ENCODE peak calls at places on chromosomes 5 and 9, in ten cellular contexts. K is lower lobe of right lung; V is NCI-H1092; A is T-helper 2 cell; X is stimulated activated CD8-positive, alpha-beta memory T cell treated with anti-CD3 and anti-CD28 coated beads, Interleukin-4, amount 100 ng/mL, for 1 hour; J is activated CD8-positive, alpha-beta memory T cell treated with anti-CD3 and anti-CD28 coated beads, Interleukin-2, amount 50 U/mL, for 4 hours; G is cardiac septum; M is psoas muscle; Q is BE2C; W is skeletal muscle cell. O is an unnamed sample.

GRCh38 chr5:88688242-88688959 is 194.6 kb downstream of the MEF2C start:
- DNase-seq in W (no peak), G (no peak), K (no peak), A (no peak), V (no peak), M (no peak), Q (no peak), X (no peak), J (no peak), O (no peak)

GRCh38 chr9:125079931-125080330 is 63.4 kb downstream of the SCAI start:
- DNase-seq in A (no peak), Q (no peak), W (no peak), G (no peak), V (no peak), K (no peak), M (no peak), J (no peak), X (no peak), O (no peak)

GRCh38 chr5:64417390-64417789 is 88.4 kb upstream of the RGS7BP start:
- DNase-seq in A (no peak), V (no peak), X (no peak), W (no peak), G (no peak), K (no peak), Q (no peak), M (no peak), J (no peak), O (no peak)

GRCh38 chr5:57503433-57503832 is 20.8 kb upstream of the ACTBL2 start:
- DNase-seq in K (no peak), V (no peak), G (no peak), W (no peak), Q (no peak), X (no peak), A (no peak), J (no peak), M (no peak), O (no peak)

GRCh38 chr5:31090467-31090866 is 103.0 kb upstream of the CDH6 start:
- DNase-seq in V (no peak), Q (no peak), A (no peak), W (no peak), M (no peak), X (no peak), G (no peak), J (no peak), K (no peak), O (no peak)

GRCh38 chr9:127178646-127179632 is 56.5 kb upstream of the ANGPTL2 start:
- DNase-seq in X (no peak), V (no peak), Q (no peak), J (no peak), G (peak), M (peak), W (no peak), K (peak), A (no peak), O (peak)

GRCh38 chr5:7876867-7877266 is 7.9 kb downstream of the MTRR start:
- DNase-seq in W (no peak), X (no peak), M (no peak), A (no peak), V (no peak), G (no peak), J (no peak), K (no peak), Q (no peak), O (no peak)

GRCh38 chr5:149135536-149136201 is 5.6 kb upstream of the ABLIM3 start:
- DNase-seq in G (no peak), K (no peak), J (no peak), A (no peak), X (no peak), V (no peak), W (peak), Q (no peak), M (no peak), O (no peak)

GRCh38 chr5:10676224-10676623 is 84.8 kb downstream of the DAP start:
- DNase-seq in M (no peak), J (no peak), A (no peak), V (no peak), Q (peak), G (no peak), X (no peak), K (no peak), W (no peak), O (no peak)

GRCh38 chr5:143014017-143014651 is 244.0 kb downstream of the ARHGAP26 start:
- DNase-seq in X (no peak), W (no peak), Q (peak), M (peak), G (no peak), K (peak), A (no peak), J (peak), V (no peak), O (no peak)

GRCh38 chr9:117334101-117334500 is 80.8 kb downstream of the ASTN2 start:
- DNase-seq in Q (no peak), W (no peak), X (no peak), M (no peak), A (no peak), K (no peak), G (no peak), J (no peak), V (no peak), O (peak)

GRCh38 chr5:88140396-88140862 is 128.2 kb downstream of the TMEM161B start:
- DNase-seq in X (no peak), A (no peak), G (no peak), J (no peak), K (peak), M (no peak), V (no peak), W (no peak), Q (no peak), O (peak)

GRCh38 chr9:98108540-98109031 is 10.4 kb downstream of the TRIM14 start:
- DNase-seq in J (no peak), A (peak), V (no peak), G (no peak), K (no peak), M (no peak), Q (no peak), W (no peak), X (no peak), O (no peak)

GRCh38 chr9:133700861-133701320 is 37.3 kb downstream of the SARDH start:
- DNase-seq in A (no peak), V (no peak), X (no peak), K (peak), W (no peak), M (no peak), J (no peak), Q (no peak), G (peak), O (no peak)

GRCh38 chr5:123046222-123046621 is 9.7 kb upstream of the PPIC start:
- DNase-seq in A (no peak), K (no peak), J (no peak), M (no peak), Q (no peak), X (no peak), G (no peak), V (no peak), W (no peak), O (no peak)

GRCh38 chr9:124621371-124622328 is 114.5 kb upstream of the NR5A1 start:
- DNase-seq in K (no peak), A (no peak), X (no peak), V (no peak), M (no peak), G (no peak), W (no peak), Q (no peak), J (no peak), O (no peak)

GRCh38 chr9:87678650-87679355 is 47.1 kb upstream of the CTSL start:
- DNase-seq in X (no peak), M (no peak), J (no peak), A (no peak), K (no peak), G (no peak), Q (peak), V (peak), W (no peak), O (peak)

GRCh38 chr9:78369644-78370219 is 72.8 kb downstream of the PSAT1 start:
- DNase-seq in V (peak), K (peak), Q (peak), A (peak), J (peak), W (peak), G (peak), M (peak), X (no peak), O (peak)

GRCh38 chr5:178116406-178116885 is 3.1 kb downstream of the N4BP3 start:
- DNase-seq in M (no peak), Q (no peak), A (peak), J (peak), X (peak), K (no peak), V (no peak), W (no peak), G (no peak), O (no peak)

GRCh38 chr5:53170748-53171349 is 61.3 kb upstream of the MOCS2 start:
- DNase-seq in Q (peak), A (no peak), J (no peak), W (no peak), X (no peak), K (no peak), V (no peak), M (no peak), G (no peak), O (peak)

GRCh38 chr9:19471737-19472648 is 63.2 kb downstream of the ACER2 start:
- DNase-seq in Q (peak), W (no peak), M (peak), A (peak), K (peak), X (no peak), G (peak), J (peak), V (peak), O (peak)

GRCh38 chr5:10250804-10251276 is 760 bp downstream of the CCT5 start:
- DNase-seq in V (no peak), M (no peak), J (no peak), K (no peak), G (no peak), A (peak), Q (no peak), W (no peak), X (no peak), O (no peak)

GRCh38 chr5:107424461-107424860 is 246.3 kb downstream of the EFNA5 start:
- DNase-seq in W (peak), X (no peak), V (no peak), Q (no peak), A (no peak), K (no peak), M (no peak), J (no peak), G (no peak), O (no peak)

GRCh38 chr5:115414406-115415142 is 118.1 kb upstream of the CCDC112 start:
- DNase-seq in K (peak), W (peak), A (no peak), M (peak), Q (no peak), V (no peak), G (no peak), X (no peak), J (no peak), O (peak)

GRCh38 chr9:126439402-126439765 is 112.8 kb downstream of the MVB12B start:
- DNase-seq in M (no peak), Q (no peak), J (no peak), W (peak), A (no peak), K (no peak), V (no peak), G (no peak), X (no peak), O (no peak)

GRCh38 chr9:92158097-92158601 is 42.9 kb upstream of the SPTLC1 start:
- DNase-seq in J (no peak), G (no peak), W (no peak), A (no peak), K (no peak), V (no peak), X (no peak), Q (no peak), M (no peak), O (no peak)

GRCh38 chr9:99823392-99824377 is 2.0 kb downstream of the NR4A3 start:
- DNase-seq in V (no peak), Q (peak), K (peak), W (no peak), A (peak), X (peak), J (peak), G (no peak), M (peak), O (peak)

GRCh38 chr9:123423036-123423640 is 67.1 kb downstream of the CRB2 start:
- DNase-seq in J (no peak), K (no peak), W (no peak), A (no peak), M (no peak), V (no peak), X (no peak), Q (no peak), G (peak), O (no peak)

GRCh38 chr5:155729684-155730059 is 597.3 kb upstream of the SGCD start:
- DNase-seq in G (peak), K (peak), M (peak), A (no peak), W (no peak), J (no peak), V (no peak), X (no peak), Q (no peak), O (peak)

GRCh38 chr5:80958611-80959010 is 1.6 kb upstream of the RASGRF2 start:
- DNase-seq in J (no peak), V (no peak), M (no peak), K (no peak), W (no peak), G (no peak), Q (no peak), A (no peak), X (no peak), O (no peak)

GRCh38 chr9:91836515-91836914 is 113.5 kb downstream of the ROR2 start:
- DNase-seq in K (no peak), W (no peak), A (no peak), G (peak), Q (peak), M (no peak), V (no peak), X (no peak), J (no peak), O (no peak)

GRCh38 chr9:110700953-110701352 is 32.4 kb downstream of the MUSK start:
- DNase-seq in M (no peak), A (no peak), V (no peak), J (no peak), K (no peak), X (no peak), W (no peak), Q (no peak), G (no peak), O (no peak)

O was measured in hepatocyte.